ENCODE peak calls at places on chromosomes 4 and X, in ten cellular contexts. R is GM13976; P is stimulated activated CD4-positive, alpha-beta T cell treated with anti-CD3 and anti-CD28 coated beads, Interleukin-2, amount 100 ng/mL, for 24 hours; Z is NCI-H226; G is memory B cell; J is stomach; L is A172; A is AML-193; S is prostate gland; D is naive thymus-derived CD4-positive, alpha-beta T cell. O is an unnamed sample.

GRCh38 chr4:154622598-154622997 is 10.1 kb upstream of the FGG start:
- DNase-seq in R (peak), Z (peak), D (peak), G (peak), P (no peak), A (peak), J (no peak), L (peak), S (peak), O (no peak)

GRCh38 chr4:53840643-53841042 is 223.8 kb downstream of the CHIC2 start:
- DNase-seq in L (peak), R (no peak), S (no peak), Z (peak), D (no peak), A (no peak), P (no peak), G (no peak), J (no peak), O (peak)

GRCh38 chr4:147991543-147992295 is 259.8 kb downstream of the ARHGAP10 start:
- DNase-seq in S (peak), R (no peak), A (no peak), Z (no peak), G (no peak), D (no peak), L (no peak), J (no peak), P (no peak), O (no peak)

GRCh38 chr4:184475096-184475461 is 729 bp upstream of the IRF2 start:
- DNase-seq in L (peak), G (no peak), P (peak), A (no peak), S (peak), R (peak), D (peak), Z (no peak), J (peak), O (no peak)

GRCh38 chrX:97215166-97215565 is 331.5 kb downstream of the RPA4 start:
- DNase-seq in L (no peak), G (no peak), Z (no peak), P (no peak), A (no peak), S (no peak), D (no peak), R (no peak), J (no peak), O (no peak)

GRCh38 chrX:31545726-31546125 is 473.9 kb upstream of the FTHL17 start:
- DNase-seq in A (no peak), G (no peak), Z (no peak), P (no peak), S (no peak), D (no peak), J (no peak), L (peak), R (no peak), O (peak)

GRCh38 chr4:3254302-3255131 is 5.6 kb downstream of the MSANTD1 start:
- DNase-seq in P (no peak), J (no peak), D (no peak), G (no peak), R (no peak), S (no peak), A (no peak), Z (no peak), L (no peak), O (no peak)

GRCh38 chr4:154506253-154506652 is 14.7 kb upstream of the DCHS2 start:
- DNase-seq in S (peak), A (no peak), L (peak), J (no peak), G (no peak), R (no peak), Z (no peak), P (no peak), D (no peak), O (no peak)

GRCh38 chr4:109012286-109012880 is 249.5 kb upstream of the ETNPPL start:
- DNase-seq in G (no peak), Z (no peak), J (no peak), L (no peak), R (no peak), D (no peak), S (no peak), P (no peak), A (no peak), O (no peak)

GRCh38 chrX:97102938-97103337 is 219.2 kb downstream of the RPA4 start:
- DNase-seq in Z (no peak), G (no peak), R (no peak), D (no peak), A (no peak), J (no peak), S (no peak), P (no peak), L (no peak), O (no peak)

GRCh38 chr4:38454284-38454683 is 209.7 kb upstream of the KLF3 start:
- DNase-seq in L (no peak), S (no peak), P (no peak), R (no peak), D (no peak), Z (no peak), J (no peak), G (no peak), A (no peak), O (no peak)

GRCh38 chrX:115957862-115958490 is 212.6 kb upstream of the AGTR2 start:
- DNase-seq in R (peak), J (no peak), P (no peak), D (no peak), L (no peak), G (no peak), Z (no peak), S (no peak), A (no peak), O (no peak)

GRCh38 chr4:125132281-125132680 is 182.5 kb upstream of the FAT4 start:
- DNase-seq in G (no peak), P (no peak), J (no peak), S (no peak), D (no peak), R (no peak), Z (no peak), A (no peak), L (no peak), O (no peak)

GRCh38 chrX:38868941-38869378 is 67.7 kb downstream of the MID1IP1 start:
- DNase-seq in R (no peak), L (peak), J (no peak), D (no peak), P (no peak), G (no peak), A (peak), Z (no peak), S (no peak), O (peak)

GRCh38 chr4:140423106-140423505 is 4.3 kb downstream of the CLGN start:
- DNase-seq in J (no peak), R (no peak), A (no peak), G (no peak), P (no peak), L (no peak), Z (no peak), D (no peak), S (no peak), O (no peak)

GRCh38 chrX:97529801-97530200 is 646.1 kb downstream of the RPA4 start:
- DNase-seq in A (no peak), P (no peak), Z (peak), S (no peak), J (no peak), R (no peak), G (no peak), D (no peak), L (no peak), O (no peak)

GRCh38 chr4:86302242-86302641 is 57.6 kb downstream of the MAPK10 start:
- DNase-seq in G (no peak), A (no peak), P (no peak), S (peak), D (no peak), L (no peak), R (no peak), Z (peak), J (no peak), O (no peak)

GRCh38 chr4:113971706-113972360 is 7.6 kb downstream of the ARSJ start:
- DNase-seq in R (no peak), G (no peak), J (no peak), Z (peak), L (no peak), A (no peak), P (no peak), S (no peak), D (no peak), O (no peak)

GRCh38 chr4:18689308-18689915 is 667.9 kb upstream of the LCORL start:
- DNase-seq in S (peak), G (peak), P (peak), Z (peak), J (peak), R (peak), A (peak), L (peak), D (peak), O (peak)

GRCh38 chr4:6180841-6181631 is 19.3 kb downstream of the JAKMIP1 start:
- DNase-seq in S (no peak), Z (no peak), R (peak), A (no peak), G (no peak), D (no peak), P (peak), L (no peak), J (no peak), O (no peak)

GRCh38 chr4:3440011-3440410 is 1.8 kb upstream of the HGFAC start:
- DNase-seq in G (no peak), J (no peak), P (no peak), A (no peak), R (no peak), Z (no peak), L (no peak), D (no peak), S (no peak), O (no peak)

O was measured in foreskin keratinocyte.